ENCODE peak calls at places on chromosomes 7 and 10, in four cellular contexts. G is HepG2, E is fibroblast of lung, A is HCT116. I is an unnamed sample. For H3K4me1, the result is how much of the 10 kb centered on the place peaks cover.

GRCh38 chr7:137591444-137591843 is 247.9 kb upstream of the PTN start:
- DNase-seq in G (no peak), E (peak), A (no peak), I (no peak)

GRCh38 chr7:99820408-99821027 is 7.3 kb upstream of the CYP3A43 start:
- DNase-seq in G (no peak), E (no peak), A (no peak), I (no peak)

GRCh38 chr10:116118851-116119250 is 154.2 kb downstream of the GFRA1 start:
- DNase-seq in G (no peak), E (no peak), A (no peak), I (no peak)

GRCh38 chr7:22193361-22194016 is 163.5 kb downstream of the RAPGEF5 start:
- DNase-seq in G (no peak), E (peak), A (no peak), I (no peak)

GRCh38 chr10:80365510-80365909 is 8.9 kb downstream of the DYDC2 start:
- DNase-seq in G (no peak), E (no peak), A (no peak), I (no peak)

GRCh38 chr10:126252884-126253612 is 135.2 kb downstream of the ADAM12 start:
- DNase-seq in G (no peak), E (peak), A (no peak), I (no peak)

GRCh38 chr10:127386606-127387327 is 162.3 kb upstream of the NPS start:
- DNase-seq in G (no peak), E (no peak), A (no peak), I (no peak)

GRCh38 chr10:93471110-93471651 is 11.0 kb downstream of the MYOF start:
- DNase-seq in G (peak), E (peak), A (peak), I (no peak)

GRCh38 chr7:78528964-78529363 is 730.4 kb downstream of the PHTF2 start:
- DNase-seq in G (no peak), E (no peak), A (no peak), I (no peak)

GRCh38 chr7:108347616-108348015 is 108.6 kb downstream of the NRCAM start:
- DNase-seq in G (peak), E (peak), A (no peak), I (peak)

GRCh38 chr7:146129997-146130396 is 13.4 kb downstream of the CNTNAP2 start:
- DNase-seq in G (no peak), E (no peak), A (no peak), I (no peak)

GRCh38 chr7:50860598-50860997 is 77.9 kb upstream of the GRB10 start:
- DNase-seq in G (no peak), E (no peak), A (no peak), I (no peak)

GRCh38 chr7:82156938-82157337 is 286.6 kb downstream of the CACNA2D1 start:
- DNase-seq in G (no peak), E (peak), A (no peak), I (no peak)

GRCh38 chr7:103065666-103066065 is 8.9 kb downstream of the FBXL13 start:
- DNase-seq in G (peak), E (peak), A (peak), I (peak)

GRCh38 chr10:109934958-109935793 is 11.9 kb upstream of the XPNPEP1 start:
- DNase-seq in G (no peak), E (peak), A (no peak), I (peak)

GRCh38 chr7:129825005-129825553 is 127.7 kb downstream of the UBE2H start:
- DNase-seq in G (peak), E (peak), A (peak), I (no peak)

GRCh38 chr10:44993226-44993921 is 7.3 kb upstream of the ZNF22 start:
- DNase-seq in G (no peak), E (no peak), A (no peak), I (no peak)

GRCh38 chr10:101060036-101060950 is 1.5 kb upstream of the KAZALD1 start:
- DNase-seq in G (peak), E (peak), A (peak), I (peak)
- H3K4me1 ChIP-seq in G (half or more), E (under half), A (under half), I (half or more)

DNA sequence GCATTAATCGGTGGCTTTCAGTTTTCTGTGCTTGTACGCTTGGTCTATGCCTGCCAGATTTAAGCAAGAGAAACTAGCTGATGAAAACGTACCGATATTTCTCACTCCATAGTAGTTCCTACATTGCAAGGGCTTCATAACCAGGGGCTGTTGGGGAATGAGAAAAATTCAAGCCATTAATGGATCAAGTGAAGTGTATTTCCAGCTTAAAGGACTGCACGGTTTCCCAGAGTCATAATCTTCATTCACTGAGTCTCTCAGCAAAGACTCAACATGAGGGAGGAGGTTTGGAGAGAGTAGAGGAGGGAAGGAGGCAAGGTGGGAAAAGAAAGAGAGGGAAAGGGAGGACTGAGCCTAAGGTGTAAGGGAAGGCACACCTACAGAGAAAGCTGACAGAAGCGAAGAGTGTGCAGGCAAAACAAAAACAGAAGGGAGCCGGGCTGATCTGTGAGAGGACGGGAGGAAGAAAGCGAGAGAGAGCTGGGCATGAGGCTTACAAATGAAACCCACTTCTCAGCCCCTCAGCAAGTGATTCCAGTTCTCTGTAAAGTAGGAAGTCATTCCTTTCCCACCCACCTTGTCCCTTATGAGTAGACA is 622 bp downstream of the GIMAP2 start:
- DNase-seq in G (no peak), E (no peak), A (no peak), I (peak)
- H3K9ac ChIP-seq in G (peak), E (no peak), A (no peak), I (peak)

DNA sequence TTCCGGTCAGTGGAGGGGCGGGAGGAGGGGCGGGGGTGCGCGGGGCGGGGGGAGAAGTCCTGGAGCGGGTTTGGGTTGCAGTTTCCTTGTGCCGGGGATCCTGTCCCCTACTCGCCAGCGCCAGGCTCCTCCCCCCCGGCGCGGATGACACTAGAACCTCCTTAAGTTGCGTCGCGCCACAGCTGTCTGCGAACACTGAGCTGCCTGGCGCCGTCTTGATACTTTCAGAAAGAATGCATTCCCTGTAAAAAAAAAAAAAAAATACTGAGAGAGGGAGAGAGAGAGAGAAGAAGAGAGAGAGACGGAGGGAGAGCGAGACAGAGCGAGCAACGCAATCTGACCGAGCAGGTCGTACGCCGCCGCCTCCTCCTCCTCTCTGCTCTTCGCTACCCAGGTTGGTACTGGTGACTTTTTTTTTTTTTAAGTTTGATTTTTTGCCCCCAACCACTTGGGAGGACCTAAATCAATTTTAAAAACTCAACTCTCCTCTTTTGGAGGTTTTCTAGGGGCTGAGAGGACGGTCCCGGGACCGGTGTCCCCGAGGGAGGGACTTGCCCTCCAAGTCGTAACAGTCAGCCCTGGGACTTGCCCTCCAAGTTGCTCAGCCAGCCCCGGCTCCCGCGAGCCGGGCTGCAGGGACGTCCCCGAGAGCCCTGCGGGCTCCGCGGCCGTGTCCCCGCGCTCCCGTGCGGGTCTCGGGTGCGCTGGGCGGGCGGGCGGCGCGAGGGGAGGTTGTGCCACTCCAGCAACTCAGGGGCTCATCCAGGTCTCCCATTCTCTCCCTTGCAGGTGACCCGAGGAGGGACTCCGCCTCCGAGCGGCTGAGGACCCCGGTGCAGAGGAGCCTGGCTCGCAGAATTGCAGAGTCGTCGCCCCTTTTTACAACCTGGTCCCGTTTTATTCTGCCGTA is at the start of gene GATA3:
- DNase-seq in G (no peak), E (peak), A (no peak), I (peak)
- TF ChIP-seq EZH2 in G (no peak), E (peak), A (no peak), I (no peak)

GRCh38 chr7:47601881-47602249 is 20.0 kb upstream of the TNS3 start:
- DNase-seq in G (peak), E (no peak), A (no peak), I (no peak)
- H3K4me1 ChIP-seq in G (half or more), E (under half), A (under half), I (under half)

GRCh38 chr7:151726875-151727578 is 149.9 kb downstream of the PRKAG2 start:
- DNase-seq in G (no peak), E (no peak), A (no peak), I (no peak)

GRCh38 chr7:151727579-151728285 is 149.2 kb downstream of the PRKAG2 start:
- DNase-seq in G (no peak), E (peak), A (peak), I (no peak)

GRCh38 chr7:151728286-151728660 is 148.6 kb downstream of the PRKAG2 start:
- DNase-seq in G (no peak), E (no peak), A (no peak), I (no peak)

GRCh38 chr7:151729521-151729921 is 147.4 kb downstream of the PRKAG2 start:
- DNase-seq in G (no peak), E (no peak), A (no peak), I (no peak)

DNA sequence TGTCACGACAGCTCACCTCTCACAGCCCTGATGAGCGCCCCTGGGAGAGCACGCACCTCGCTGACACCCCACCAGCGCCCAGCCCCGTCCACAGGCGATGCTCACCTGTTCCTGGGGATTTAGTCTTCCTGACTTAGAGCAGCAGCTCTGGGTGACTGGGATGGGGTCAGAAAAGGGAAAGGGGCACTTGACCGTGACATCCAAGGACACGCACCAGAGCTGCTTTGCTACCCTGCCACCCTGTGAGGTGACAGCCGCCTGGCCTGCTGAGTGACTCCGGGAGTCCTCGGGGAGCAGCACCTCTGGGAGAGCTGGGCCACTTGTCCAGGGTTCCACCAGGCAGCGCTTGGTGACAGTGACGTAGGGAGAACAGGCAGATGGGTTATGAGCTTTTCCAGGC is 148.2 kb downstream of the PRKAG2 start:
- DNase-seq in G (no peak), E (no peak), A (no peak), I (no peak)
- H3K9ac ChIP-seq in G (no peak), E (no peak), A (peak), I (no peak)

GRCh38 chr10:6580279-6581029 is 378 bp upstream of the PRKCQ start:
- DNase-seq in G (peak), E (peak), A (peak), I (peak)
- TF ChIP-seq EZH2 in G (no peak), E (no peak), A (no peak), I (no peak)

GRCh38 chr10:95635319-95635733 is 21.2 kb downstream of the ALDH18A1 start:
- DNase-seq in G (peak), E (no peak), A (no peak), I (no peak)
- H3K4me1 ChIP-seq in G (half or more), E (under half), A (under half), I (under half)

GRCh38 chr7:142407939-142408573 is 150.2 kb upstream of the PRSS58 start:
- DNase-seq in G (no peak), E (no peak), A (no peak), I (peak)
- H3K9ac ChIP-seq in G (no peak), E (no peak), A (no peak), I (peak)

GRCh38 chr7:116173051-116174028 is 37.0 kb upstream of the TES start:
- DNase-seq in G (peak), E (peak), A (peak), I (peak)

GRCh38 chr7:116180302-116180701 is 30.0 kb upstream of the TES start:
- DNase-seq in G (peak), E (peak), A (peak), I (peak)

GRCh38 chr7:116182023-116182422 is 28.3 kb upstream of the TES start:
- DNase-seq in G (no peak), E (no peak), A (no peak), I (no peak)

GRCh38 chr7:116172353-116172752 is 38.0 kb upstream of the TES start:
- DNase-seq in G (no peak), E (no peak), A (no peak), I (no peak)

GRCh38 chr7:116177009-116177408 is 33.3 kb upstream of the TES start:
- DNase-seq in G (no peak), E (peak), A (no peak), I (no peak)
- TF ChIP-seq EZH2 in G (no peak), E (no peak), A (no peak), I (no peak)